ENCODE peak calls at places on chromosomes 1 and 21, in five cellular contexts. Q, B, Y, A and I are unnamed samples.

GRCh38 chr1:6358144-6358624 is 35.4 kb downstream of the ACOT7 start:
- DNase-seq in Q (no peak), B (peak; percentile 61), Y (no peak), A (no peak), I (peak; percentile 14)

GRCh38 chr21:35254006-35254751 is 205.1 kb upstream of the RUNX1 start:
- DNase-seq in Q (no peak), B (no peak), Y (no peak), A (no peak), I (peak; percentile 97)

GRCh38 chr1:245458761-245459174 is 304.0 kb downstream of the KIF26B start:
- DNase-seq in Q (no peak), B (no peak), Y (no peak), A (no peak), I (peak; percentile 39)

GRCh38 chr1:162984699-162985098 is 84.5 kb upstream of the RGS4 start:
- DNase-seq in Q (no peak), B (no peak), Y (no peak), A (no peak), I (peak; percentile 95)

GRCh38 chr1:173570370-173571030 is 32.4 kb downstream of the SLC9C2 start:
- DNase-seq in Q (no peak), B (no peak), Y (no peak), A (no peak), I (no peak)

GRCh38 chr21:17613242-17613676 is 558 bp upstream of the BTG3 start:
- DNase-seq in Q (no peak), B (no peak), Y (peak; percentile 89), A (no peak), I (peak; percentile 23)

GRCh38 chr1:15290382-15290781 is 43.4 kb downstream of the FHAD1 start:
- DNase-seq in Q (no peak), B (no peak), Y (peak; percentile 25), A (no peak), I (peak; percentile 42)

GRCh38 chr1:232769718-232770117 is 35.5 kb upstream of the MAP10 start:
- DNase-seq in Q (no peak), B (no peak), Y (no peak), A (no peak), I (no peak)

GRCh38 chr1:221548942-221549341 is 192.9 kb downstream of the DUSP10 start:
- DNase-seq in Q (no peak), B (no peak), Y (no peak), A (no peak), I (no peak)

GRCh38 chr21:38037416-38037815 is 121.2 kb upstream of the KCNJ6 start:
- DNase-seq in Q (no peak), B (no peak), Y (no peak), A (no peak), I (peak; percentile 5)

GRCh38 chr1:202571719-202572339 is 138.4 kb downstream of the SYT2 start:
- DNase-seq in Q (peak; percentile 59), B (no peak), Y (no peak), A (no peak), I (peak; percentile 68)

GRCh38 chr1:1208713-1209433 is 2.5 kb upstream of the TNFRSF18 start:
- DNase-seq in Q (no peak), B (peak; percentile 54), Y (no peak), A (peak; percentile 41), I (no peak)

GRCh38 chr1:204475651-204476432 is 18.8 kb downstream of the PIK3C2B start:
- DNase-seq in Q (peak; percentile 38), B (no peak), Y (peak; percentile 43), A (no peak), I (no peak)

GRCh38 chr1:117020526-117021156 is 19.1 kb downstream of the CD101 start:
- DNase-seq in Q (no peak), B (no peak), Y (no peak), A (no peak), I (no peak)

GRCh38 chr21:44434936-44435635 is 20.2 kb upstream of the LRRC3 start:
- DNase-seq in Q (no peak), B (no peak), Y (peak; percentile 60), A (no peak), I (no peak)

GRCh38 chr1:239951518-239952130 is 140.1 kb upstream of the FMN2 start:
- DNase-seq in Q (peak; percentile 91), B (no peak), Y (no peak), A (no peak), I (peak; percentile 83)

GRCh38 chr1:61043010-61043820 is 39.1 kb upstream of the NFIA start:
- DNase-seq in Q (peak; percentile 80), B (peak; percentile 94), Y (peak; percentile 96), A (peak; percentile 46), I (peak; percentile 79)

GRCh38 chr1:203223012-203223775 is 6.3 kb downstream of the CHIT1 start:
- DNase-seq in Q (no peak), B (no peak), Y (no peak), A (no peak), I (no peak)

GRCh38 chr1:51753969-51754368 is 124.6 kb downstream of the NRDC start:
- DNase-seq in Q (no peak), B (no peak), Y (no peak), A (no peak), I (no peak)

GRCh38 chr1:113353581-113353980 is 36.7 kb upstream of the MAGI3 start:
- DNase-seq in Q (no peak), B (no peak), Y (no peak), A (no peak), I (peak; percentile 4)

GRCh38 chr1:228141871-228142615 is 2.0 kb downstream of the GUK1 start:
- DNase-seq in Q (no peak), B (peak; percentile 34), Y (no peak), A (peak; percentile 8), I (no peak)

GRCh38 chr21:17488620-17489019 is 24.2 kb upstream of the CXADR start:
- DNase-seq in Q (no peak), B (no peak), Y (no peak), A (peak; percentile 13), I (no peak)

GRCh38 chr1:158716335-158716734 is 4.2 kb downstream of the OR6K3 start:
- DNase-seq in Q (no peak), B (no peak), Y (no peak), A (peak; percentile 13), I (no peak)

GRCh38 chr1:10250663-10251062 is 40.3 kb downstream of the KIF1B start:
- DNase-seq in Q (no peak), B (no peak), Y (no peak), A (no peak), I (no peak)

GRCh38 chr1:26349196-26349885 is 4.6 kb downstream of the CRYBG2 start:
- DNase-seq in Q (no peak), B (no peak), Y (no peak), A (no peak), I (no peak)

GRCh38 chr1:44650159-44650831 is 24.0 kb downstream of the TMEM53 start:
- DNase-seq in Q (no peak), B (no peak), Y (no peak), A (no peak), I (no peak)

GRCh38 chr1:206049293-206049692 is 3.7 kb upstream of the RHEX start:
- DNase-seq in Q (no peak), B (no peak), Y (no peak), A (peak; percentile 76), I (no peak)

GRCh38 chr1:180652791-180653190 is 21.0 kb downstream of the XPR1 start:
- DNase-seq in Q (no peak), B (no peak), Y (no peak), A (no peak), I (peak; percentile 18)

GRCh38 chr1:60162941-60163340 is 89.4 kb upstream of the C1orf87 start:
- DNase-seq in Q (no peak), B (no peak), Y (no peak), A (no peak), I (no peak)

GRCh38 chr1:23528245-23528978 is 2.6 kb downstream of the E2F2 start:
- DNase-seq in Q (no peak), B (peak; percentile 97), Y (peak; percentile 91), A (peak; percentile 75), I (peak; percentile 86)

GRCh38 chr1:23529146-23530088 is 1.6 kb downstream of the E2F2 start:
- DNase-seq in Q (no peak), B (peak; percentile 78), Y (no peak), A (no peak), I (no peak)

GRCh38 chr1:23530750-23531651 is at the start of gene E2F2:
- DNase-seq in Q (peak; percentile 91), B (peak; percentile 88), Y (peak; percentile 90), A (peak; percentile 89), I (peak; percentile 78)

GRCh38 chr1:23531695-23532094 is 662 bp upstream of the E2F2 start:
- DNase-seq in Q (no peak), B (no peak), Y (no peak), A (no peak), I (no peak)

DNA sequence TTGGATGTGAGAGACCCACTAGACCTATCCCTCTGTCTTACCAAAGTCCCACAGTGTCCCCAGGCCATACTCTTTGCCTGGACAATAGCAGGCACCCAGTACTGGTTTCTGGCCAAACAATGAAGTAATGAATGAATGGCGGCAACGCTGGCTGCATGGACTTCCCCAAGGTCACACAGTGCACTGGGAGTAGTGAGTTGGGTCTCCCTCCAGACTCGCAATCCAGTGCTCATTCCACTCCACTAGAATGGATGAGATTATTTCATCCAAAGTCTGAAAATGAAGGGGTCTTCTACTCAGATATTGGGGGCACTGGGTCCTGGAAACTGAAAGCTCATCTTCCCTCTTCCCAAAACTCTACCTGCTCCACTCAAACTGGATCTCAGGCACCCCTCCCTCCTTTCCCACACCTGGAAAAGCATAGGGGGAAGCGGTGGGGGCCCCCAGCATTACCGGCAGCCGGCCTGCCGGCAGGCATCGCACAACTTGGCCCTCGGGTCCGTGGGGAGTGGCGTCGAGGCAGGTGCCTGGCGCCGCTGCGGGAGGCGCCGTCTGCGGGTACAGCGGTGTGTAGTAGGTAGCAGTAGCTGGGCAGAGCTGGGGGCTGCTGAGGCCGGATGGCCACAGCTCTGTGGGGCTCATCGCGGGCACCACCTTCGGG is 814 bp downstream of the E2F2 start:
- DNase-seq in Q (no peak), B (peak; percentile 73), Y (no peak), A (peak; percentile 75), I (no peak)
- TF ChIP-seq CTCF in Q (no peak), B (no peak), Y (no peak), A (no peak), I (no peak)

DNA sequence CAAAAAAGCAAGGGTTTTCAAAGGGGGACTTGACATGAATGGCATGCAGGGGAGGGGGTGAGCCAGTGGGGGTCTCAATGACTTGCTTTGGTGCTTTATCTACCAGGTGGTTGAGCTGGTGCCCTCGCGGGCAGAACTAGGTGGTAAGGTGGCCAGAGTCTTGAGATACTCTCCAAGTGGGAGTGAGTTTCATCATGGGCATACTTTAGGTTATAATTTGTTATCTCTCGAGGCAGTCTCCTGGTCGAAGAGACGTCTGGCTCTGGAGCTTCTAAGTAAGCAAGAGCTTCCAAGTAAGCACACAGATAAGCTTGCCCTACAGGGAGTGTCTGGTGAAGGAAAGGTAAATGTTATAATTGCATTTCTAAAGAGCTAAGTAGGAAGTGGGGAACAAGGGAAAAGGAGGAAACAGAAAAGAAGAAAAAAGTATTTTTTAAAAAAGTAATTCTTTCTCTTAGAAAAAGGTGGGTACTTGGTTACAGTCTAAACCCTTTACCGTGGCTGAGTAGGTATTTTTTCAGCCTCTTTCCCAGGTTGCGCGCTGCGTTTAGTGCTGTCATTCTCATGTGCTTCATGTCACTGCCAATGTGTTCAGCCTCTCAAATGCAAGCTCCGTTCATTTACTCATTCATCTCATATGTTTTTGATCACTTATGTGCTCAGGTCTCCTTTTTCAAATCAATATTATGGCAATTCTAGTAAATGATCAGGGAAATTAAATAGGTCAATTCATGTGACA is 31.6 kb upstream of the DNAJC6 start:
- DNase-seq in Q (peak; percentile 32), B (no peak), Y (no peak), A (no peak), I (no peak)
- H3K4me3 ChIP-seq in Q (peak overlapping the region; percentile 20), B (no peak overlapping the region), Y (no peak overlapping the region), A (no peak overlapping the region), I (no peak overlapping the region)

GRCh38 chr1:152459596-152460528 is 45.8 kb upstream of the CRNN start:
- DNase-seq in Q (no peak), B (peak; percentile 78), Y (peak; percentile 86), A (peak; percentile 74), I (peak; percentile 83)
- TF ChIP-seq CTCF in Q (peak; percentile 90), B (peak; percentile 71), Y (peak; percentile 83), A (peak; percentile 89), I (peak; percentile 95)

GRCh38 chr21:33299181-33299752 is 25.5 kb upstream of the IFNAR1 start:
- DNase-seq in Q (no peak), B (no peak), Y (no peak), A (peak; percentile 49), I (no peak)
- H3K4me3 ChIP-seq in Q (no peak overlapping the region), B (no peak overlapping the region), Y (no peak overlapping the region), A (no peak overlapping the region), I (no peak overlapping the region)